ENCODE peak calls at places on chromosomes 1 and 21, in seven cellular contexts. V is IMR-90, C is tibial nerve, W is GM23338, X is hepatocyte, G is foreskin keratinocyte, K is colonic mucosa. P is an unnamed sample.

GRCh38 chr21:41180752-41181151 is 12.8 kb downstream of the BACE2 start:
- DNase-seq in K (no peak), C (no peak), V (no peak), G (no peak), W (no peak), X (no peak), P (no peak)

GRCh38 chr1:169550294-169550693 is 36.0 kb downstream of the F5 start:
- DNase-seq in K (no peak), C (peak), G (peak), V (peak), X (peak), W (peak), P (peak)

GRCh38 chr1:77063118-77063517 is 156.1 kb downstream of the PIGK start:
- DNase-seq in C (no peak), V (no peak), X (no peak), K (no peak), G (no peak), W (peak), P (no peak)

GRCh38 chr1:149962039-149962647 is 25.5 kb upstream of the MTMR11 start:
- DNase-seq in W (peak), G (peak), V (peak), C (peak), K (peak), X (peak), P (peak)

GRCh38 chr1:89489037-89489729 is 35.4 kb upstream of the LRRC8B start:
- DNase-seq in C (no peak), W (no peak), V (peak), K (no peak), G (peak), X (no peak), P (peak)

GRCh38 chr1:232477728-232478127 is 152.2 kb downstream of the SIPA1L2 start:
- DNase-seq in X (no peak), V (peak), G (no peak), C (peak), K (no peak), W (no peak), P (peak)

GRCh38 chr1:206470692-206471414 is 577 bp downstream of the IKBKE start:
- DNase-seq in G (peak), K (peak), X (peak), W (peak), C (no peak), V (peak), P (peak)

GRCh38 chr1:234543442-234544093 is 64.6 kb upstream of the TARBP1 start:
- DNase-seq in K (no peak), X (no peak), W (no peak), C (no peak), V (no peak), G (no peak), P (no peak)

GRCh38 chr1:28099050-28099769 is 10.8 kb upstream of the EYA3 start:
- DNase-seq in X (no peak), C (no peak), W (no peak), K (peak), G (no peak), V (peak), P (no peak)

DNA sequence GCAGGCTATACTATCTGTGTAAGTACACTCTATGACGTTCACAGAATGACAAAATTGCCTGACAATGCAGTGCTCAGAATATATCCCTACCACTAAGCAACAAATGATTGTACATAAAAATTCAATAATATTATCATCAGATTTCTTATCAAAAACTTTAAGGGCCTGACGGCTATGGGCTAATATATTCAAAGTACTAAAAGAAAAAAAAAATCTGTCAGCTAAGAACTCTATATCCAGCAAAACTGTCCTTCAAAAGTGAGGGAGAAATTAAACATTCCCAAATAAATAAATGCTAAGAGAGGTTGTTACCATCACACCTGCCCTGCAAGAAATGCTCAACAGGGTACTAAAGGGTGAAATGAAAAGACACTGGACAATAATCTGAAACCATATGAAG is 127.3 kb downstream of the TM2D1 start:
- DNase-seq in V (no peak), W (no peak), G (no peak), K (no peak), C (no peak), X (no peak), P (no peak)
- H3K27ac ChIP-seq in V (no peak), W (no peak), G (no peak), K (no peak), C (no peak), X (no peak), P (no peak)

DNA sequence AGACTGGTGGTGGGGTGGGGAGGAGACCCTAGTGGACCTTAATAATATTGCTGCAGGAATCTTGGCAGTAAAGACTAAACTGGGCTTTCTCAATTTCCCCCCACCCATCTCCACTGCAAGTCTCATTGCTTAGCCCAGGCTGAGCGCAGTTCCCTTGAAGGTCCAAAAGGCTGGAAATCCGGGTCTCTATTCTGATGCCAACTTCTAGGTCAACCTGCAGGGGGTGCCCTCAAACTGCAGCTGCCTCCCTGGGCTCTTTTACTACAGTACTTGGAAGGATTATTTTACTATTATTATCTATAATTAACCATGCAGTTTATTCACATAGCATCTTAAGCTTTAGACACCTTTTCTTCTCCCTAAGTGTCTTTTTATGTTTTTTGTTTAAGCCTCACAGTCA is 85.4 kb upstream of the WARS2 start:
- DNase-seq in V (no peak), G (no peak), X (no peak), C (no peak), W (peak), K (no peak), P (no peak)
- TF ChIP-seq CTCF in V (no peak), G (peak), X (no peak), C (no peak), W (peak), K (no peak), P (peak)

GRCh38 chr21:29145354-29145782 is 14.9 kb downstream of the MAP3K7CL start:
- DNase-seq in X (peak), K (no peak), V (peak), W (no peak), C (no peak), G (peak), P (peak)
- H3K27ac ChIP-seq in X (no peak), K (peak), V (peak), W (no peak), C (peak), G (peak), P (peak)

GRCh38 chr1:100445565-100445964 is 92.4 kb upstream of the GPR88 start:
- DNase-seq in X (no peak), G (no peak), C (no peak), V (no peak), K (no peak), W (no peak), P (no peak)

GRCh38 chr1:100448371-100448770 is 89.6 kb upstream of the GPR88 start:
- DNase-seq in G (no peak), V (no peak), X (no peak), K (no peak), W (no peak), C (no peak), P (no peak)

GRCh38 chr1:100441651-100442050 is 89.3 kb downstream of the CDC14A start:
- DNase-seq in G (no peak), K (no peak), X (no peak), W (no peak), V (no peak), C (no peak), P (no peak)

GRCh38 chr1:100440075-100440809 is 87.9 kb downstream of the CDC14A start:
- DNase-seq in C (no peak), K (peak), X (peak), V (no peak), G (no peak), W (no peak), P (no peak)

DNA sequence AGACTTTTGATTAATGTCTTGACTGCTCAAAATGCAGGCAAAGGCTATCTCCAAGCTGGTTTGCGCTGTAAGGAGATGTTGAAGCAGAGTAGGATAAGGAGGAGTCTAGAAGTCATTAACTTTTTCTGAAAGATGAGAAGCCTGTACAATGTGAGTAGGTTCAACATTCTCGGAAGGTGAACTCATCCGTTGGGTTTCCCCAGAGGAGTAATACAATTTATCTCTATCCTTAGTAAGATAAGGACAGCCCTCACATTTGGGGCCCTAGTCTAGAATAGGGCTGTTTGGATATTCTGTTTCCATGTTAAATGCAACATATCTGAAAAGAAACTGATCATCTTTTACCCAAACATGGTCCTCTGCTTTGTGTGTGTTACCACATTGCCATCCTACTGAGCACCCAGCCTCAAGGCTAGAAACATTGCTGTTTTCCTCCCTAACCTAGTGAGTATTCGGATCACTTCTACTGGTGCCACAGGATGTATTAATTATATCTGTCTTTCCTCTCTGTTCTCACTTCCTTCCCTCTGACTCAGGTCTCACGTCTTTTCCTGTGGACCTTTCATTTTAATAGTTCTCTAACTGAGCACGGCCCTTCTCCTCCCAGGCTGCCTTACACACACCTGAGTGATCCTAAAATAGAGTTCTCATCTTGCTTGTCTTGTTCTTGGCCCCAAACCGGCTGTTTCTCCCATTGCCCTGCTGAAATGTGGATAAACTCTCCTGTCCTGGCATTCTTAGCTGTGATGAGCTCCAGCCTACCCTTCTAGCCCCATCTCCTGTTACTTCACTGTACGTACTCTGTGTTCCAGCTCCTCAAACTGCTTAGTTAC is 91.6 kb downstream of the CDC14A start:
- DNase-seq in V (peak), C (no peak), W (no peak), X (peak), G (no peak), K (no peak), P (no peak)
- TF ChIP-seq CTCF in V (no peak), C (no peak), W (peak), X (peak), G (no peak), K (no peak), P (no peak)

GRCh38 chr1:53325326-53326087 is 2.4 kb downstream of the LRP8 start:
- DNase-seq in W (no peak), X (no peak), G (no peak), K (no peak), C (no peak), V (no peak), P (no peak)

GRCh38 chr1:53326598-53327182 is 1.2 kb downstream of the LRP8 start:
- DNase-seq in V (no peak), X (no peak), C (no peak), G (peak), W (peak), K (peak), P (no peak)

GRCh38 chr1:53324728-53325297 is 3.1 kb downstream of the LRP8 start:
- DNase-seq in X (no peak), W (no peak), G (no peak), V (peak), K (no peak), C (no peak), P (peak)

GRCh38 chr1:53327183-53327941 is 508 bp downstream of the LRP8 start:
- DNase-seq in W (peak), G (peak), X (peak), K (peak), C (no peak), V (peak), P (peak)

DNA sequence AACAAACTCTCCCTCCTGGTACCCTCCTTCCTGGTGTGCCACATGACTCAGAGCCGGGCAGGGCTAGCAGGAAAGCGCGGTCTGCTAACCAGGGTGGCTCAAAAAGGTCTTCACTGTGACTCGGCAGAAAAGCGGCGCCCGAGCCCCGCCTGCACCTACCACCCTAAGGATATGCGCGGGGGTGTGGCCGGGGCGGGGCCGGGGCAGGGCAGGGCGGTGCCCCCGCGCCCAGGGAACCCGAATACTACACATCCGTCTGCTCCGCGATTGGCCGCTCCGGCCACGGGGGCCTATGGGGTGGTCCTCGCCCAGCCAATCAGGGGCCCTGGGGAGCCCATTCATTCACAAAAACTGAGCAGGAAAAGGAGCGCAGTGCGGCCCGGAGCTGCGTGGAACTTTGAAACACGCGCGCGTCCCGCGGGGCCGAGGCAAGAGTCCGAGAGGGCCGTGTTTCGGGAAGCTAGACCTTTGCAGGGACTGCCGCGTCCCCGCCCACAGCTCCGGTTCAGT is 1.7 kb downstream of the LRP8 start:
- DNase-seq in V (peak), G (peak), W (peak), K (peak), X (peak), C (peak), P (peak)
- H3K27ac ChIP-seq in V (peak), G (peak), W (peak), K (peak), X (peak), C (peak), P (peak)

GRCh38 chr1:64712049-64712448 is 32.8 kb upstream of the RAVER2 start:
- DNase-seq in V (no peak), X (no peak), W (no peak), G (no peak), K (no peak), C (no peak), P (no peak)

DNA sequence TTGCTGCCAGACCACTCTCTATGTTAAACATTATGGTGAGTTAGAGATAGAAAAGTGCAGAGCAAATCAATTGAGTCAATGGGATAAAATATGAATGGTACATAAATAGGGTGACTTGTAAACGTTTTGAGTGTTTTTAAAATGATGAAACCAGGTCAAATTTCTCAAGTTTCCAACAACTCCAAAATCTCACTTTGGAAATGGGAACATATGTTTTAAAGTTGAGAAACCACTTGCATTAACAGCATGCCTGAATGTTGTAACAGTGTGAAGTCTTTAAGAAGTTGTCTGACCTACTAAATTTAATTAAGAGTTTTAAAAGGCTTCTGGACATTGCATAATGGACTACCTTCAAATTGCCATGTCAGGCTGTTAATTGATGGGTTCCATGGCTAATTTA is 33.6 kb upstream of the RAVER2 start:
- DNase-seq in C (no peak), X (no peak), W (no peak), V (no peak), K (no peak), G (no peak), P (no peak)
- TF ChIP-seq CTCF in C (no peak), X (no peak), W (no peak), V (no peak), K (no peak), G (no peak), P (no peak)

GRCh38 chr1:208717490-208717889 is 473.3 kb upstream of the PLXNA2 start:
- DNase-seq in W (no peak), G (no peak), X (no peak), V (no peak), K (no peak), C (no peak), P (no peak)
- H3K27ac ChIP-seq in W (no peak), G (no peak), X (no peak), V (no peak), K (no peak), C (no peak), P (no peak)

GRCh38 chr1:78303620-78304019 is 187.2 kb upstream of the PTGFR start:
- DNase-seq in G (peak), K (peak), V (peak), W (no peak), C (peak), X (no peak), P (peak)
- TF ChIP-seq CTCF in G (no peak), K (no peak), V (no peak), W (no peak), C (no peak), X (no peak), P (no peak)